ENCODE peak calls at places on chromosomes 13 and 19, in six cellular contexts. One of them, this sample, is unnamed.

GRCh38 chr13:68713394-68713793 is 1394.2 kb upstream of the ATXN8OS start:
- DNase-seq in ovary: no peak
- DNase-seq in AG09309: no peak
- DNase-seq in IMR-90: no peak
- DNase-seq in type B pancreatic cell: no peak
- DNase-seq in mammary epithelial cell: no peak
- DNase-seq in this sample: no peak

GRCh38 chr19:14381689-14382474 is 638 bp downstream of the ADGRE5 start:
- DNase-seq in ovary: no peak
- DNase-seq in AG09309: no peak
- DNase-seq in IMR-90: peak; percentile 20
- DNase-seq in type B pancreatic cell: no peak
- DNase-seq in mammary epithelial cell: peak; percentile 58
- DNase-seq in this sample: no peak

GRCh38 chr19:55687281-55688172 is 12.5 kb downstream of the EPN1 start:
- DNase-seq in ovary: peak; percentile 42
- DNase-seq in AG09309: no peak
- DNase-seq in IMR-90: no peak
- DNase-seq in type B pancreatic cell: no peak
- DNase-seq in mammary epithelial cell: no peak
- DNase-seq in this sample: no peak

GRCh38 chr19:33399745-33400681 is 26.5 kb downstream of the CEBPG start:
- DNase-seq in ovary: no peak
- DNase-seq in AG09309: no peak
- DNase-seq in IMR-90: no peak
- DNase-seq in type B pancreatic cell: no peak
- DNase-seq in mammary epithelial cell: no peak
- DNase-seq in this sample: no peak

GRCh38 chr19:50679177-50680125 is 30.2 kb downstream of the C19orf81 start:
- DNase-seq in ovary: peak; percentile 74
- DNase-seq in AG09309: peak; percentile 11
- DNase-seq in IMR-90: peak; percentile 66
- DNase-seq in type B pancreatic cell: peak; percentile 82
- DNase-seq in mammary epithelial cell: peak; percentile 64
- DNase-seq in this sample: no peak

GRCh38 chr13:94427313-94427712 is 52.2 kb downstream of the DCT start:
- DNase-seq in ovary: no peak
- DNase-seq in AG09309: no peak
- DNase-seq in IMR-90: no peak
- DNase-seq in type B pancreatic cell: no peak
- DNase-seq in mammary epithelial cell: no peak
- DNase-seq in this sample: no peak

GRCh38 chr19:6392219-6393073 is 518 bp downstream of the GTF2F1 start:
- DNase-seq in ovary: no peak
- DNase-seq in AG09309: no peak
- DNase-seq in IMR-90: no peak
- DNase-seq in type B pancreatic cell: no peak
- DNase-seq in mammary epithelial cell: no peak
- DNase-seq in this sample: no peak

GRCh38 chr19:6773323-6773931 is 919 bp downstream of the VAV1 start:
- DNase-seq in ovary: no peak
- DNase-seq in AG09309: no peak
- DNase-seq in IMR-90: no peak
- DNase-seq in type B pancreatic cell: no peak
- DNase-seq in mammary epithelial cell: no peak
- DNase-seq in this sample: no peak

GRCh38 chr19:35562776-35563175 is 682 bp downstream of the ATP4A start:
- DNase-seq in ovary: no peak
- DNase-seq in AG09309: no peak
- DNase-seq in IMR-90: no peak
- DNase-seq in type B pancreatic cell: no peak
- DNase-seq in mammary epithelial cell: no peak
- DNase-seq in this sample: no peak

GRCh38 chr13:19681517-19681916 is 48.1 kb downstream of the MPHOSPH8 start:
- DNase-seq in ovary: no peak
- DNase-seq in AG09309: no peak
- DNase-seq in IMR-90: peak; percentile 35
- DNase-seq in type B pancreatic cell: no peak
- DNase-seq in mammary epithelial cell: no peak
- DNase-seq in this sample: no peak

GRCh38 chr13:101579291-101579802 is 126.9 kb downstream of the ITGBL1 start:
- DNase-seq in ovary: no peak
- DNase-seq in AG09309: no peak
- DNase-seq in IMR-90: peak; percentile 60
- DNase-seq in type B pancreatic cell: no peak
- DNase-seq in mammary epithelial cell: peak; percentile 44
- DNase-seq in this sample: peak; percentile 43

GRCh38 chr19:55585658-55586339 is 5.2 kb upstream of the ZNF579 start:
- DNase-seq in ovary: peak; percentile 92
- DNase-seq in AG09309: no peak
- DNase-seq in IMR-90: peak; percentile 63
- DNase-seq in type B pancreatic cell: peak; percentile 87
- DNase-seq in mammary epithelial cell: no peak
- DNase-seq in this sample: no peak

GRCh38 chr19:15641901-15642491 is 1.3 kb downstream of the CYP4F3 start:
- DNase-seq in ovary: no peak
- DNase-seq in AG09309: no peak
- DNase-seq in IMR-90: no peak
- DNase-seq in type B pancreatic cell: no peak
- DNase-seq in mammary epithelial cell: no peak
- DNase-seq in this sample: no peak

GRCh38 chr19:13803038-13803437 is 7.8 kb downstream of the ZSWIM4 start:
- DNase-seq in ovary: no peak
- DNase-seq in AG09309: no peak
- DNase-seq in IMR-90: no peak
- DNase-seq in type B pancreatic cell: no peak
- DNase-seq in mammary epithelial cell: no peak
- DNase-seq in this sample: no peak

GRCh38 chr19:294819-295686 is 3.9 kb upstream of the PLPP2 start:
- DNase-seq in ovary: no peak
- DNase-seq in AG09309: no peak
- DNase-seq in IMR-90: peak; percentile 12
- DNase-seq in type B pancreatic cell: no peak
- DNase-seq in mammary epithelial cell: no peak
- DNase-seq in this sample: no peak

GRCh38 chr13:24228852-24229458 is 68.4 kb downstream of the SPATA13 start:
- DNase-seq in ovary: no peak
- DNase-seq in AG09309: peak; percentile 44
- DNase-seq in IMR-90: peak; percentile 81
- DNase-seq in type B pancreatic cell: no peak
- DNase-seq in mammary epithelial cell: peak; percentile 37
- DNase-seq in this sample: peak; percentile 41

GRCh38 chr19:45443462-45444317 is 20.0 kb upstream of the ERCC1 start:
- DNase-seq in ovary: peak; percentile 97
- DNase-seq in AG09309: no peak
- DNase-seq in IMR-90: peak; percentile 82
- DNase-seq in type B pancreatic cell: peak; percentile 85
- DNase-seq in mammary epithelial cell: peak; percentile 93
- DNase-seq in this sample: no peak

GRCh38 chr13:73171926-73172325 is 113.1 kb downstream of the KLF5 start:
- DNase-seq in ovary: no peak
- DNase-seq in AG09309: no peak
- DNase-seq in IMR-90: peak; percentile 46
- DNase-seq in type B pancreatic cell: no peak
- DNase-seq in mammary epithelial cell: peak; percentile 51
- DNase-seq in this sample: no peak

GRCh38 chr19:11435833-11436313 is 438 bp downstream of the PRKCSH start:
- DNase-seq in ovary: no peak
- DNase-seq in AG09309: no peak
- DNase-seq in IMR-90: peak; percentile 31
- DNase-seq in type B pancreatic cell: no peak
- DNase-seq in mammary epithelial cell: no peak
- DNase-seq in this sample: no peak

GRCh38 chr19:49690656-49691242 is at the start of gene CPT1C:
- DNase-seq in ovary: peak; percentile 87
- DNase-seq in AG09309: no peak
- DNase-seq in IMR-90: peak; percentile 79
- DNase-seq in type B pancreatic cell: peak; percentile 86
- DNase-seq in mammary epithelial cell: no peak
- DNase-seq in this sample: no peak

GRCh38 chr19:9075064-9075964 is 11.5 kb upstream of the OR1M1 start:
- DNase-seq in ovary: peak; percentile 83
- DNase-seq in AG09309: peak; percentile 47
- DNase-seq in IMR-90: peak; percentile 83
- DNase-seq in type B pancreatic cell: peak; percentile 77
- DNase-seq in mammary epithelial cell: peak; percentile 98
- DNase-seq in this sample: peak; percentile 96

GRCh38 chr19:1767464-1767933 is 14.2 kb downstream of the ONECUT3 start:
- DNase-seq in ovary: peak; percentile 69
- DNase-seq in AG09309: no peak
- DNase-seq in IMR-90: no peak
- DNase-seq in type B pancreatic cell: no peak
- DNase-seq in mammary epithelial cell: no peak
- DNase-seq in this sample: no peak

GRCh38 chr19:40539070-40539469 is 37.6 kb upstream of the SHKBP1 start:
- DNase-seq in ovary: no peak
- DNase-seq in AG09309: no peak
- DNase-seq in IMR-90: no peak
- DNase-seq in type B pancreatic cell: no peak
- DNase-seq in mammary epithelial cell: peak; percentile 17
- DNase-seq in this sample: no peak
- TF ChIP-seq CTCF in ovary: no peak
- TF ChIP-seq CTCF in AG09309: no peak
- TF ChIP-seq CTCF in IMR-90: peak; percentile 2
- TF ChIP-seq CTCF in type B pancreatic cell: no peak
- TF ChIP-seq CTCF in mammary epithelial cell: no peak
- TF ChIP-seq CTCF in this sample: no peak

DNA sequence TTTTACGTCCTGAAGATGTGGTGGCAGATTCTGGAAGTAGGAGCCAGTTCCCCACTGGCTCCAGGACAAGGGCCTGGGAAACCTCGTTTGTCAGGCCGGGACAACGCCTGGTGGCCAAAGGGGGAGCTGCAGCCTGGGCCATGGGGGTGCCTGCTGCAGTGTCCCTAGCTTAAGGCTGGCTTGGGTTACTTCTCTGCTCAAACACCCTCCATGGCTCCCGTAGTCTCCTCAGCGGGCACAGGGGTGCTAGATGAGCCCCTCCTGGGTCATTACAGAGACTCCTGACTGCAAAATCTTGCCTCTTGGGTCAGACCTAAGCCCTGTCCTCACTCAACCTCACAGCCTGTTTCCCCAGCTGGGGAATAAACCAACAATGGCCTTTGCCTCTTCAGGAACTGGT is 14.7 kb downstream of the CILP2 start:
- DNase-seq in ovary: no peak
- DNase-seq in AG09309: no peak
- DNase-seq in IMR-90: no peak
- DNase-seq in type B pancreatic cell: no peak
- DNase-seq in mammary epithelial cell: no peak
- DNase-seq in this sample: no peak
- TF ChIP-seq CTCF in ovary: no peak
- TF ChIP-seq CTCF in AG09309: peak; percentile 73
- TF ChIP-seq CTCF in IMR-90: peak; percentile 60
- TF ChIP-seq CTCF in type B pancreatic cell: peak; percentile 76
- TF ChIP-seq CTCF in mammary epithelial cell: peak; percentile 75
- TF ChIP-seq CTCF in this sample: peak; percentile 77

GRCh38 chr13:49287995-49288394 is 40.3 kb downstream of the CDADC1 start:
- DNase-seq in ovary: no peak
- DNase-seq in AG09309: no peak
- DNase-seq in IMR-90: no peak
- DNase-seq in type B pancreatic cell: no peak
- DNase-seq in mammary epithelial cell: no peak
- DNase-seq in this sample: no peak

GRCh38 chr13:49292742-49293498 is 45.2 kb downstream of the CDADC1 start:
- DNase-seq in ovary: peak; percentile 84
- DNase-seq in AG09309: no peak
- DNase-seq in IMR-90: peak; percentile 96
- DNase-seq in type B pancreatic cell: no peak
- DNase-seq in mammary epithelial cell: no peak
- DNase-seq in this sample: no peak

GRCh38 chr13:49288458-49288857 is 40.7 kb downstream of the CDADC1 start:
- DNase-seq in ovary: no peak
- DNase-seq in AG09309: no peak
- DNase-seq in IMR-90: no peak
- DNase-seq in type B pancreatic cell: no peak
- DNase-seq in mammary epithelial cell: no peak
- DNase-seq in this sample: no peak
- TF ChIP-seq CTCF in ovary: no peak
- TF ChIP-seq CTCF in AG09309: no peak
- TF ChIP-seq CTCF in IMR-90: no peak
- TF ChIP-seq CTCF in type B pancreatic cell: no peak
- TF ChIP-seq CTCF in mammary epithelial cell: no peak
- TF ChIP-seq CTCF in this sample: no peak

GRCh38 chr13:76516013-76516412 is 370.2 kb downstream of the KCTD12 start:
- DNase-seq in ovary: no peak
- DNase-seq in AG09309: peak; percentile 35
- DNase-seq in IMR-90: peak; percentile 92
- DNase-seq in type B pancreatic cell: no peak
- DNase-seq in mammary epithelial cell: peak; percentile 66
- DNase-seq in this sample: no peak
- TF ChIP-seq CTCF in ovary: no peak
- TF ChIP-seq CTCF in AG09309: no peak
- TF ChIP-seq CTCF in IMR-90: no peak
- TF ChIP-seq CTCF in type B pancreatic cell: no peak
- TF ChIP-seq CTCF in mammary epithelial cell: no peak
- TF ChIP-seq CTCF in this sample: no peak

GRCh38 chr19:3129112-3129511 is 6.7 kb upstream of the GNA15 start:
- DNase-seq in ovary: no peak
- DNase-seq in AG09309: peak; percentile 35
- DNase-seq in IMR-90: peak; percentile 71
- DNase-seq in type B pancreatic cell: no peak
- DNase-seq in mammary epithelial cell: peak; percentile 38
- DNase-seq in this sample: no peak
- TF ChIP-seq CTCF in ovary: no peak
- TF ChIP-seq CTCF in AG09309: peak; percentile 49
- TF ChIP-seq CTCF in IMR-90: peak; percentile 69
- TF ChIP-seq CTCF in type B pancreatic cell: peak; percentile 68
- TF ChIP-seq CTCF in mammary epithelial cell: peak; percentile 59
- TF ChIP-seq CTCF in this sample: peak; percentile 48

GRCh38 chr13:31056650-31057275 is 104.9 kb downstream of the HSPH1 start:
- DNase-seq in ovary: peak; percentile 43
- DNase-seq in AG09309: no peak
- DNase-seq in IMR-90: peak; percentile 35
- DNase-seq in type B pancreatic cell: no peak
- DNase-seq in mammary epithelial cell: no peak
- DNase-seq in this sample: no peak
- TF ChIP-seq CTCF in ovary: no peak
- TF ChIP-seq CTCF in AG09309: peak; percentile 20
- TF ChIP-seq CTCF in IMR-90: peak; percentile 21
- TF ChIP-seq CTCF in type B pancreatic cell: no peak
- TF ChIP-seq CTCF in mammary epithelial cell: no peak
- TF ChIP-seq CTCF in this sample: no peak

DNA sequence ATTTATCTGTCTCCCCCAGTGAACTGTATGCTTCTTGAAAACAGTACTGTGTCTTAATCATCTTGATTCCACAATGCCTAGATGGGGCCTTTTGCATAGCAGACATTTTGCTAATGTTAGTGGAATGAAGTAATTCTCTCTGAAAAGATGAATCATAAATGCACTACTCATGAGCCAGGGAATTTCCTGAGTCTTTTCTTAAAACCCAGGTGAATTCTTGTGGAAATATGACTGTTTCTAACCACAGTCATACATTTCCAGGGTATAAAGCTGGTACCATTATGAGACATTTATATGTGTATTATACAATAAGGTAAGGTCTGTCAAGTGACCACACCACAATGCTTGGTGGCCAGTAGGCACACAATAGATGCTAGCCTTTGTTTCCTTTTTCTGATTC is 5.5 kb upstream of the KCTD4 start:
- DNase-seq in ovary: no peak
- DNase-seq in AG09309: peak; percentile 77
- DNase-seq in IMR-90: peak; percentile 96
- DNase-seq in type B pancreatic cell: no peak
- DNase-seq in mammary epithelial cell: peak; percentile 96
- DNase-seq in this sample: peak; percentile 84
- TF ChIP-seq CTCF in ovary: no peak
- TF ChIP-seq CTCF in AG09309: no peak
- TF ChIP-seq CTCF in IMR-90: no peak
- TF ChIP-seq CTCF in type B pancreatic cell: no peak
- TF ChIP-seq CTCF in mammary epithelial cell: no peak
- TF ChIP-seq CTCF in this sample: no peak